ENCODE peak calls at places on chromosomes 4 and X, in ten cellular contexts. R, Z, H, M, S, O, V, T, L and Y are unnamed samples.

GRCh38 chrX:115625577-115626301 is 64.8 kb downstream of the PLS3 start:
- DNase-seq in Z (no peak), M (no peak), L (no peak), O (no peak), V (no peak), R (no peak), T (no peak), S (no peak), H (no peak), Y (no peak)

GRCh38 chrX:45011131-45011530 is 138.1 kb downstream of the KDM6A start:
- DNase-seq in R (no peak), M (no peak), T (no peak), Z (no peak), S (no peak), V (no peak), O (no peak), H (no peak), L (no peak), Y (no peak)

GRCh38 chr4:41537267-41537890 is 578 bp upstream of the LIMCH1 start:
- DNase-seq in Z (no peak), H (no peak), O (no peak), L (no peak), M (no peak), R (no peak), T (no peak), V (no peak), S (no peak), Y (no peak)

GRCh38 chrX:48800574-48801280 is 1.1 kb upstream of the HDAC6 start:
- DNase-seq in O (no peak), L (no peak), Z (peak; percentile 1), V (no peak), R (no peak), M (no peak), S (no peak), H (peak; percentile 1), T (no peak), Y (no peak)

GRCh38 chrX:21905976-21906375 is 34.5 kb upstream of the SMS start:
- DNase-seq in M (no peak), T (no peak), S (no peak), L (no peak), O (no peak), Z (no peak), R (no peak), H (no peak), V (no peak), Y (no peak)

GRCh38 chr4:150581611-150582010 is 340 bp upstream of the MAB21L2 start:
- DNase-seq in T (peak; percentile 58), V (no peak), M (no peak), H (no peak), S (no peak), R (no peak), Z (no peak), L (no peak), O (no peak), Y (no peak)

GRCh38 chr4:19748470-19748869 is 503.2 kb upstream of the SLIT2 start:
- DNase-seq in Z (no peak), L (no peak), T (no peak), M (no peak), S (no peak), R (no peak), H (no peak), V (no peak), O (peak; percentile 47), Y (no peak)

GRCh38 chr4:181728567-181728966 is 514.6 kb upstream of the TENM3 start:
- DNase-seq in L (no peak), H (no peak), R (no peak), O (no peak), T (no peak), M (no peak), Z (no peak), V (no peak), S (no peak), Y (no peak)

GRCh38 chr4:116357758-116358157 is 727.6 kb downstream of the TRAM1L1 start:
- DNase-seq in T (no peak), M (no peak), L (no peak), O (no peak), H (no peak), V (no peak), Z (peak; percentile 37), R (no peak), S (no peak), Y (no peak)